ENCODE peak calls at places on chromosomes 2 and 18, in eight cellular contexts. F is HEK293T, I is AG08396, S is T-helper 9 cell, R is HL-60, D is cardiac fibroblast, A is psoas muscle, K is right lobe of liver. L is an unnamed sample.
A peak's percentile ranks its signal among the peaks of the same experiment; 100 is the strongest.

GRCh38 chr2:239184968-239185903 is 215.6 kb downstream of the HDAC4 start:
- DNase-seq in F (no peak), I (no peak), S (no peak), R (no peak), D (no peak), A (no peak), K (peak; percentile 36), L (no peak)

GRCh38 chr2:219492575-219492974 is 6.1 kb upstream of the GMPPA start:
- DNase-seq in F (no peak), I (no peak), S (no peak), R (no peak), D (no peak), A (no peak), K (no peak), L (no peak)

GRCh38 chr2:66301073-66301766 is 133.7 kb upstream of the MEIS1 start:
- DNase-seq in F (peak; percentile 15), I (peak; percentile 15), S (no peak), R (no peak), D (no peak), A (peak; percentile 68), K (no peak), L (no peak)

GRCh38 chr2:42663828-42664227 is 95.4 kb downstream of the MTA3 start:
- DNase-seq in F (no peak), I (no peak), S (no peak), R (no peak), D (no peak), A (no peak), K (no peak), L (peak; percentile 79)

GRCh38 chr2:151973901-151974199 is 125.0 kb downstream of the CACNB4 start:
- DNase-seq in F (peak; percentile 12), I (no peak), S (no peak), R (no peak), D (peak; percentile 26), A (no peak), K (no peak), L (no peak)

GRCh38 chr2:236016496-236016895 is 151.7 kb downstream of the GBX2 start:
- DNase-seq in F (no peak), I (no peak), S (no peak), R (no peak), D (no peak), A (no peak), K (no peak), L (no peak)

GRCh38 chr18:45802814-45803492 is 22.5 kb upstream of the SIGLEC15 start:
- DNase-seq in F (no peak), I (peak; percentile 79), S (no peak), R (no peak), D (peak; percentile 89), A (no peak), K (no peak), L (no peak)

GRCh38 chr2:209933499-209934458 is 68.7 kb upstream of the RPE start:
- DNase-seq in F (no peak), I (peak; percentile 50), S (no peak), R (no peak), D (peak; percentile 87), A (no peak), K (no peak), L (no peak)

GRCh38 chr18:36006997-36007396 is 34.5 kb downstream of the RMP24 start:
- DNase-seq in F (no peak), I (no peak), S (no peak), R (no peak), D (no peak), A (no peak), K (no peak), L (no peak)

GRCh38 chr2:236679906-236680305 is 110.3 kb downstream of the ACKR3 start:
- DNase-seq in F (no peak), I (peak; percentile 30), S (no peak), R (no peak), D (peak; percentile 20), A (no peak), K (no peak), L (no peak)

GRCh38 chr2:96329416-96329815 is 4.3 kb downstream of the ITPRIPL1 start:
- DNase-seq in F (no peak), I (no peak), S (no peak), R (no peak), D (peak; percentile 93), A (no peak), K (no peak), L (peak; percentile 35)

GRCh38 chr2:71849111-71849510 is 298.6 kb downstream of the CYP26B1 start:
- DNase-seq in F (no peak), I (no peak), S (no peak), R (no peak), D (no peak), A (no peak), K (no peak), L (no peak)

GRCh38 chr2:158969717-158970521 is 1.5 kb downstream of the TANC1 start:
- DNase-seq in F (no peak), I (peak; percentile 29), S (no peak), R (no peak), D (peak; percentile 46), A (peak; percentile 53), K (peak; percentile 74), L (no peak)

GRCh38 chr2:212711851-212712250 is 173.2 kb upstream of the ERBB4 start:
- DNase-seq in F (no peak), I (peak; percentile 76), S (no peak), R (no peak), D (no peak), A (no peak), K (no peak), L (no peak)

GRCh38 chr2:145688156-145688555 is 1168.2 kb upstream of the ZEB2 start:
- DNase-seq in F (no peak), I (no peak), S (no peak), R (no peak), D (no peak), A (no peak), K (no peak), L (no peak)

GRCh38 chr2:182716665-182716990 is 571 bp downstream of the DNAJC10 start:
- DNase-seq in F (no peak), I (no peak), S (no peak), R (no peak), D (no peak), A (no peak), K (no peak), L (no peak)

GRCh38 chr2:164840930-164841718 is 499 bp downstream of the COBLL1 start:
- DNase-seq in F (peak; percentile 71), I (peak; percentile 77), S (no peak), R (no peak), D (peak; percentile 64), A (peak; percentile 81), K (peak; percentile 92), L (no peak)

GRCh38 chr2:189608799-189609422 is 28.3 kb upstream of the SLC40A1 start:
- DNase-seq in F (no peak), I (no peak), S (no peak), R (no peak), D (peak; percentile 44), A (no peak), K (no peak), L (no peak)

GRCh38 chr2:133342283-133342895 is 225.9 kb downstream of the NCKAP5 start:
- DNase-seq in F (no peak), I (no peak), S (no peak), R (no peak), D (no peak), A (no peak), K (no peak), L (no peak)

GRCh38 chr2:118032169-118033013 is 18.5 kb upstream of the CCDC93 start:
- DNase-seq in F (peak; percentile 53), I (peak; percentile 21), S (peak; percentile 21), R (no peak), D (peak; percentile 53), A (no peak), K (no peak), L (no peak)

GRCh38 chr2:25213229-25213628 is 44.8 kb upstream of the POMC start:
- DNase-seq in F (no peak), I (no peak), S (no peak), R (no peak), D (no peak), A (no peak), K (no peak), L (no peak)

GRCh38 chr2:24930768-24931167 is 10.7 kb upstream of the ADCY3 start:
- DNase-seq in F (no peak), I (peak; percentile 57), S (no peak), R (no peak), D (no peak), A (no peak), K (no peak), L (no peak)

GRCh38 chr2:71923887-71924533 is 223.7 kb downstream of the CYP26B1 start:
- DNase-seq in F (peak; percentile 76), I (peak; percentile 46), S (peak; percentile 25), R (peak; percentile 49), D (peak; percentile 85), A (peak; percentile 71), K (peak; percentile 73), L (peak; percentile 6)

GRCh38 chr18:26322892-26323653 is 96.8 kb downstream of the TAF4B start:
- DNase-seq in F (no peak), I (no peak), S (no peak), R (no peak), D (peak; percentile 20), A (no peak), K (no peak), L (no peak)

GRCh38 chr2:240436626-240437180 is 1.2 kb downstream of the GPC1 start:
- DNase-seq in F (no peak), I (no peak), S (no peak), R (no peak), D (peak; percentile 43), A (peak; percentile 71), K (no peak), L (no peak)

GRCh38 chr2:105592288-105592687 is 152.4 kb upstream of the NCK2 start:
- DNase-seq in F (no peak), I (no peak), S (no peak), R (no peak), D (peak; percentile 54), A (no peak), K (no peak), L (no peak)

GRCh38 chr2:237268004-237268708 is 145.8 kb downstream of the COL6A3 start:
- DNase-seq in F (no peak), I (no peak), S (no peak), R (no peak), D (no peak), A (no peak), K (no peak), L (no peak)

GRCh38 chr2:218962859-218963492 is 3.5 kb downstream of the CDK5R2 start:
- DNase-seq in F (peak; percentile 70), I (peak; percentile 78), S (peak; percentile 55), R (peak; percentile 22), D (peak; percentile 75), A (peak; percentile 81), K (peak; percentile 49), L (no peak)

L was measured in GF-D8.